ENCODE peak calls at places on chromosome 11, in seven cellular contexts. F, A, R, X, G, V and I are unnamed samples.

GRCh38 chr11:101914737-101915426 is at the start of gene CEP126:
- DNase-seq in F (peak), A (peak), R (peak), X (peak), G (peak), V (peak), I (peak)

GRCh38 chr11:78615724-78616123 is 41.1 kb upstream of the NARS2 start:
- DNase-seq in F (no peak), A (no peak), R (no peak), X (no peak), G (no peak), V (no peak), I (no peak)

GRCh38 chr11:78313898-78314297 is 103.7 kb downstream of the GAB2 start:
- DNase-seq in F (no peak), A (no peak), R (no peak), X (peak), G (peak), V (peak), I (no peak)

GRCh38 chr11:97687106-97687505 is 1297.3 kb downstream of the JRKL start:
- DNase-seq in F (no peak), A (no peak), R (no peak), X (no peak), G (no peak), V (no peak), I (no peak)

GRCh38 chr11:88175004-88175706 is at the start of gene RAB38:
- DNase-seq in F (no peak), A (no peak), R (no peak), X (peak), G (peak), V (peak), I (no peak)

GRCh38 chr11:71580057-71581003 is 2.3 kb downstream of the KRTAP5-11 start:
- DNase-seq in F (no peak), A (peak), R (peak), X (peak), G (peak), V (peak), I (peak)

GRCh38 chr11:63875506-63875905 is 36.6 kb downstream of the MARK2 start:
- DNase-seq in F (no peak), A (no peak), R (no peak), X (no peak), G (no peak), V (no peak), I (no peak)

GRCh38 chr11:122181372-122181771 is 65.4 kb upstream of the BLID start:
- DNase-seq in F (no peak), A (peak), R (no peak), X (no peak), G (no peak), V (no peak), I (no peak)

GRCh38 chr11:7512525-7513209 is 1.1 kb upstream of the PPFIBP2 start:
- DNase-seq in F (peak), A (peak), R (no peak), X (peak), G (peak), V (no peak), I (no peak)

GRCh38 chr11:3044915-3045314 is 12.3 kb downstream of the CARS1 start:
- DNase-seq in F (no peak), A (no peak), R (no peak), X (no peak), G (no peak), V (no peak), I (no peak)

GRCh38 chr11:122232985-122233384 is 117.0 kb upstream of the BLID start:
- DNase-seq in F (no peak), A (no peak), R (no peak), X (no peak), G (no peak), V (no peak), I (no peak)

GRCh38 chr11:59157433-59157832 is 14.5 kb upstream of the DTX4 start:
- DNase-seq in F (no peak), A (no peak), R (no peak), X (no peak), G (no peak), V (no peak), I (no peak)

GRCh38 chr11:76232026-76232665 is 25.8 kb upstream of the WNT11 start:
- DNase-seq in F (no peak), A (no peak), R (peak), X (peak), G (peak), V (no peak), I (peak)

GRCh38 chr11:76235233-76236091 is 29.2 kb upstream of the WNT11 start:
- DNase-seq in F (peak), A (peak), R (peak), X (peak), G (peak), V (peak), I (peak)

GRCh38 chr11:76234704-76235232 is 28.5 kb upstream of the WNT11 start:
- DNase-seq in F (no peak), A (no peak), R (no peak), X (no peak), G (peak), V (peak), I (no peak)

GRCh38 chr11:76233196-76233921 is 27.1 kb upstream of the WNT11 start:
- DNase-seq in F (no peak), A (no peak), R (no peak), X (no peak), G (no peak), V (no peak), I (no peak)

GRCh38 chr11:76233936-76234703 is 27.8 kb upstream of the WNT11 start:
- DNase-seq in F (no peak), A (peak), R (no peak), X (peak), G (peak), V (peak), I (no peak)
- H3K4me3 ChIP-seq in F (peak), A (peak), R (peak), X (no peak), G (peak), V (peak), I (peak)

GRCh38 chr11:107927559-107927958 is 689 bp upstream of the RAB39A start:
- DNase-seq in F (no peak), A (no peak), R (no peak), X (no peak), G (no peak), V (no peak), I (no peak)
- H3K4me3 ChIP-seq in F (no peak), A (peak), R (no peak), X (no peak), G (peak), V (no peak), I (peak)

GRCh38 chr11:66111158-66111557 is 41.1 kb downstream of the PACS1 start:
- DNase-seq in F (no peak), A (no peak), R (no peak), X (no peak), G (no peak), V (no peak), I (no peak)

GRCh38 chr11:66112640-66113098 is 42.6 kb downstream of the PACS1 start:
- DNase-seq in F (no peak), A (peak), R (no peak), X (no peak), G (no peak), V (peak), I (no peak)

GRCh38 chr11:66109294-66109693 is 39.2 kb downstream of the PACS1 start:
- DNase-seq in F (no peak), A (no peak), R (no peak), X (no peak), G (no peak), V (no peak), I (no peak)

GRCh38 chr11:66113132-66113856 is 43.2 kb downstream of the PACS1 start:
- DNase-seq in F (no peak), A (peak), R (no peak), X (peak), G (no peak), V (peak), I (no peak)

GRCh38 chr11:66112041-66112491 is 42.0 kb downstream of the PACS1 start:
- DNase-seq in F (no peak), A (no peak), R (no peak), X (no peak), G (no peak), V (no peak), I (no peak)
- H3K4me3 ChIP-seq in F (no peak), A (no peak), R (no peak), X (no peak), G (no peak), V (no peak), I (no peak)

GRCh38 chr11:64974124-64974523 is 2.2 kb upstream of the MAJIN start:
- DNase-seq in F (no peak), A (no peak), R (no peak), X (no peak), G (no peak), V (no peak), I (no peak)
- H3K4me3 ChIP-seq in F (no peak), A (no peak), R (no peak), X (no peak), G (no peak), V (no peak), I (no peak)

DNA sequence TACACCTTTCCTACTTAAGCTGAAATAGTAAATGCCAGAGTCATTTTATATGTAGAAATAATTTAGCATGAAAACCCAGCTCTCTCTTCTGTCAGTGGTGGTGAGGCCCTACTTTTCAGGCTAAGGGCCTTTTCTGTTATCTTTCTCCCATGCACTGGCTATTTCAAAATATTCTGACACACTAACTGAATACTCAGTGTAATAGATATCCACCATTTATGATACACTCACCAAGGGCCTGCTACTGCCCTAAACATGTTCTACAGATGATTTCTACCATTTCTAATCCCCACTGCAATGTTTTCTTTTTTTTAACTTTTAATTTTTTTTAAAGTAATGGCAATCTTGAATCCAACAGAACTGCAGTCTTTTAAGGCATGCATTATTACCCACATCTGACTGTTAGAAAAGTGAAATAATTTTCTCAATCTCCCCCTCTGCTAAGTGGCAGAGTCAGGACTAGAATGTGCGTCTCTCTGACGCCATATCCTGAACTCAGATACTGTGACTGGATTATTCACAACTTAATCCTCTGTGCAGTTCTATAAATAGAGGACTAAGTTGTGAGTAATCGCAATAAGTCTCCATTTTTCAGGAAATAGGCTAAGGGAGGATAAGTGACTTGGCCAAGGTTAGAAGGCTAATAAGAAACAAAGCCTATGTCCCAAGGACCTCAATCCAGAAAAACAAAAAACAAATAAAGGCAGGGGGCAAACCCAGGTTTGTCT is 44.0 kb downstream of the GRAMD1B start:
- DNase-seq in F (no peak), A (peak), R (no peak), X (no peak), G (no peak), V (peak), I (no peak)
- H3K4me3 ChIP-seq in F (no peak), A (no peak), R (no peak), X (no peak), G (no peak), V (no peak), I (no peak)

GRCh38 chr11:60924110-60924905 is at the start of gene TMEM132A:
- DNase-seq in F (no peak), A (peak), R (no peak), X (peak), G (peak), V (peak), I (no peak)

GRCh38 chr11:60921777-60922335 is 2.4 kb upstream of the TMEM132A start:
- DNase-seq in F (no peak), A (no peak), R (no peak), X (no peak), G (no peak), V (no peak), I (no peak)

GRCh38 chr11:60922906-60923305 is 1.4 kb upstream of the TMEM132A start:
- DNase-seq in F (no peak), A (no peak), R (no peak), X (no peak), G (no peak), V (no peak), I (no peak)

GRCh38 chr11:60923800-60924109 is 505 bp upstream of the TMEM132A start:
- DNase-seq in F (no peak), A (no peak), R (no peak), X (no peak), G (no peak), V (no peak), I (no peak)

GRCh38 chr11:60923326-60923725 is 934 bp upstream of the TMEM132A start:
- DNase-seq in F (no peak), A (no peak), R (no peak), X (no peak), G (no peak), V (no peak), I (no peak)
- H3K4me3 ChIP-seq in F (no peak), A (no peak), R (no peak), X (no peak), G (no peak), V (no peak), I (no peak)

GRCh38 chr11:103798456-103798855 is 238.0 kb upstream of the DDI1 start:
- DNase-seq in F (no peak), A (peak), R (no peak), X (no peak), G (no peak), V (no peak), I (no peak)

GRCh38 chr11:103806130-103806900 is 230.1 kb upstream of the DDI1 start:
- DNase-seq in F (no peak), A (peak), R (no peak), X (no peak), G (no peak), V (peak), I (no peak)

GRCh38 chr11:103805688-103806009 is 230.8 kb upstream of the DDI1 start:
- DNase-seq in F (no peak), A (no peak), R (no peak), X (no peak), G (no peak), V (no peak), I (no peak)

GRCh38 chr11:103800406-103801114 is 235.9 kb upstream of the DDI1 start:
- DNase-seq in F (no peak), A (peak), R (no peak), X (no peak), G (no peak), V (no peak), I (no peak)

GRCh38 chr11:103803062-103803461 is 233.4 kb upstream of the DDI1 start:
- DNase-seq in F (no peak), A (peak), R (no peak), X (no peak), G (no peak), V (no peak), I (no peak)
- H3K4me3 ChIP-seq in F (no peak), A (peak), R (no peak), X (no peak), G (no peak), V (no peak), I (no peak)

DNA sequence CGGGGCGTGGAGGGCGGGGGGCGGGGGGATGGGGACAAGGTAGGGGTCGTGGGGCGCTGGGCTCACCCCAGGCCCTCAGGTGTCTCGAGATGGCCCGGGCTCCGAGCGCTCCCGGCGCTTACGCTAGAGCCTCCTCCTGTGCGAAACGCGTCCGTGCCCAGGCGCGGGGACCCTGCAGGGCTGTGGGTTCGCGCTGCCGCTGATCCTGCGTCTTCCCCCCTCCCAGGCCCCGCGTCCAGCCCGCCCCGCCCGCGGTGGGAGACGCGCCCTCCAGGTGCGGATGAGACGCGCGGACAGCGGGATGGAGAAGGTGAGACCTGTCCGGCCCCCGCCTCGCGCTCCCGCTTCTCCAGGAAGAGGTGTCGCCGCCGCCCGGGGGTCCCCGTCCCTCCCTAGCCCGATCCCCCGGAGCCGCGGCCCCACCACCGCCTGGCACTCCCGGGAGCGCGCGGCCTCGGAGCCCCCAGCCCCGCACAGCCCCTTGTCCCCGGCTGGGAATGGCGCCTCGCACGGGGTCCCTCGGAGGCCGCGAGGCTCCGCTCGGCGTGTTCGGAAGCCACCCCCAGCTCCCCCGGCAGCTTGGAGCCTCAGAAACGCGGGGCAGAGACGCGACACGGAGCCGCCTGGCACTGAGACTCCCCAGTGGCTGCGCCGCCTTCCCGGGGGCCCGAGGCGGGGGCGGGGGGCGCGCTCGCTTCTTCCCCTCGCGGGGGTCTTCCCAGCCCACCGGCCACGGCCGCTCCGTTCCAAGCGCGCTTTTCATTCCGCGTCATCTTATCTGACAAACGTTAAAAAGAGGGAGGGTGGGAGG is 27.6 kb upstream of the TOLLIP start:
- DNase-seq in F (no peak), A (no peak), R (peak), X (no peak), G (peak), V (no peak), I (no peak)
- H3K4me3 ChIP-seq in F (peak), A (no peak), R (no peak), X (peak), G (peak), V (no peak), I (no peak)

GRCh38 chr11:86931965-86932332 is 23.2 kb downstream of the FZD4 start:
- DNase-seq in F (no peak), A (peak), R (no peak), X (no peak), G (no peak), V (peak), I (no peak)
- H3K4me3 ChIP-seq in F (no peak), A (no peak), R (no peak), X (no peak), G (no peak), V (no peak), I (no peak)

GRCh38 chr11:47765086-47765485 is 2.1 kb downstream of the FNBP4 start:
- DNase-seq in F (no peak), A (peak), R (no peak), X (no peak), G (no peak), V (no peak), I (peak)
- H3K4me3 ChIP-seq in F (no peak), A (peak), R (no peak), X (no peak), G (no peak), V (no peak), I (peak)